ENCODE peak calls at places on chromosomes 16 and 17, in six cellular contexts. K is A549, O is WTC11, R is endothelial cell of umbilical vein, W is H1, Z is HepG2. N is an unnamed sample.

GRCh38 chr17:68318103-68318991 is 27.1 kb downstream of the ARSG start:
- DNase-seq in K (peak; percentile 53), O (no peak), R (no peak), W (no peak), Z (peak; percentile 87), N (no peak)

GRCh38 chr16:12024429-12024828 is 47.9 kb downstream of the SNX29 start:
- DNase-seq in K (no peak), O (no peak), R (no peak), W (no peak), Z (peak; percentile 86), N (no peak)

GRCh38 chr17:57874434-57875108 is 24.7 kb upstream of the MRPS23 start:
- DNase-seq in K (no peak), O (peak; percentile 89), R (peak; percentile 94), W (peak; percentile 64), Z (no peak), N (no peak)

GRCh38 chr16:17369441-17369951 is 101.3 kb downstream of the XYLT1 start:
- DNase-seq in K (no peak), O (no peak), R (peak; percentile 3), W (no peak), Z (no peak), N (no peak)

GRCh38 chr17:47763913-47764582 is 31.0 kb downstream of the TBX21 start:
- DNase-seq in K (no peak), O (no peak), R (no peak), W (no peak), Z (no peak), N (no peak)

GRCh38 chr17:43664096-43664495 is 2.4 kb upstream of the MEOX1 start:
- DNase-seq in K (no peak), O (no peak), R (no peak), W (no peak), Z (no peak), N (no peak)

GRCh38 chr16:83581082-83581481 is 226.7 kb upstream of the HSBP1 start:
- DNase-seq in K (no peak), O (no peak), R (no peak), W (no peak), Z (no peak), N (no peak)

GRCh38 chr17:33196883-33197282 is 96.2 kb downstream of the ASIC2 start:
- DNase-seq in K (no peak), O (no peak), R (no peak), W (no peak), Z (no peak), N (no peak)

GRCh38 chr16:3488801-3489200 is 6.5 kb downstream of the C16orf90 start:
- DNase-seq in K (no peak), O (no peak), R (no peak), W (no peak), Z (no peak), N (no peak)

GRCh38 chr17:40442392-40443195 is 656 bp upstream of the IGFBP4 start:
- DNase-seq in K (peak; percentile 73), O (no peak), R (peak; percentile 28), W (no peak), Z (no peak), N (peak; percentile 62)

GRCh38 chr17:73841431-73842060 is 197.3 kb upstream of the SDK2 start:
- DNase-seq in K (peak; percentile 60), O (peak; percentile 54), R (no peak), W (no peak), Z (peak; percentile 31), N (no peak)

GRCh38 chr17:66381701-66382362 is 79.4 kb downstream of the PRKCA start:
- DNase-seq in K (no peak), O (no peak), R (no peak), W (no peak), Z (no peak), N (no peak)

GRCh38 chr17:510223-510917 is 157.8 kb upstream of the RPH3AL start:
- DNase-seq in K (no peak), O (no peak), R (peak; percentile 31), W (no peak), Z (no peak), N (no peak)

GRCh38 chr16:8397223-8397622 is 193.1 kb downstream of the TMEM114 start:
- DNase-seq in K (no peak), O (no peak), R (no peak), W (no peak), Z (no peak), N (no peak)

GRCh38 chr16:35795361-35796029 is 2336.1 kb downstream of the TP53TG3F start:
- DNase-seq in K (no peak), O (no peak), R (no peak), W (no peak), Z (no peak), N (no peak)

GRCh38 chr16:61831351-61831933 is 204.8 kb downstream of the CDH8 start:
- DNase-seq in K (no peak), O (no peak), R (no peak), W (no peak), Z (no peak), N (no peak)

GRCh38 chr17:32827227-32827626 is 49.7 kb downstream of the MYO1D start:
- DNase-seq in K (no peak), O (no peak), R (no peak), W (no peak), Z (no peak), N (no peak)

GRCh38 chr17:71917715-71918114 is 203.1 kb upstream of the SOX9 start:
- DNase-seq in K (no peak), O (no peak), R (no peak), W (no peak), Z (no peak), N (no peak)

GRCh38 chr16:81775570-81775969 is 3.5 kb upstream of the PLCG2 start:
- DNase-seq in K (no peak), O (no peak), R (no peak), W (no peak), Z (no peak), N (no peak)

GRCh38 chr16:70470927-70471341 is 16.5 kb downstream of the FCSK start:
- DNase-seq in K (peak; percentile 65), O (peak; percentile 76), R (peak; percentile 18), W (no peak), Z (peak; percentile 61), N (peak; percentile 58)

GRCh38 chr17:64781013-64781392 is 118.9 kb upstream of the SMURF2 start:
- DNase-seq in K (no peak), O (no peak), R (no peak), W (no peak), Z (no peak), N (no peak)

GRCh38 chr16:57799619-57800212 is 2.6 kb downstream of the KIFC3 start:
- DNase-seq in K (no peak), O (no peak), R (no peak), W (no peak), Z (no peak), N (no peak)

GRCh38 chr17:57785032-57785431 is 39.9 kb upstream of the CCDC182 start:
- DNase-seq in K (no peak), O (no peak), R (no peak), W (no peak), Z (no peak), N (no peak)

GRCh38 chr17:68458260-68459029 is 1.1 kb upstream of the WIPI1 start:
- DNase-seq in K (no peak), O (no peak), R (no peak), W (no peak), Z (no peak), N (no peak)

GRCh38 chr17:39152134-39152884 is 872 bp upstream of the PLXDC1 start:
- DNase-seq in K (no peak), O (peak; percentile 40), R (no peak), W (no peak), Z (no peak), N (no peak)

GRCh38 chr17:13631541-13631940 is 29.8 kb upstream of the HS3ST3A1 start:
- DNase-seq in K (no peak), O (no peak), R (no peak), W (no peak), Z (no peak), N (no peak)

GRCh38 chr17:17109231-17109630 is 67.0 kb downstream of the MPRIP start:
- DNase-seq in K (peak; percentile 40), O (no peak), R (no peak), W (no peak), Z (no peak), N (no peak)

GRCh38 chr16:9446471-9447194 is 355.2 kb downstream of the HAPSTR1 start:
- DNase-seq in K (no peak), O (no peak), R (no peak), W (no peak), Z (no peak), N (no peak)

GRCh38 chr17:18009609-18010420 is 29.2 kb downstream of the ATPAF2 start:
- DNase-seq in K (no peak), O (no peak), R (no peak), W (no peak), Z (no peak), N (no peak)

GRCh38 chr16:70438325-70438982 is 446 bp downstream of the ST3GAL2 start:
- DNase-seq in K (no peak), O (peak; percentile 41), R (no peak), W (no peak), Z (no peak), N (peak; percentile 41)

GRCh38 chr17:78844301-78845005 is 3.8 kb upstream of the USP36 start:
- DNase-seq in K (no peak), O (no peak), R (peak; percentile 26), W (no peak), Z (no peak), N (no peak)

GRCh38 chr17:5365831-5366230 is 53.6 kb downstream of the NUP88 start:
- DNase-seq in K (no peak), O (no peak), R (no peak), W (no peak), Z (no peak), N (no peak)

GRCh38 chr17:4852504-4853075 is 19.4 kb downstream of the MINK1 start:
- DNase-seq in K (peak; percentile 56), O (no peak), R (peak; percentile 51), W (no peak), Z (peak; percentile 17), N (peak; percentile 29)

DNA sequence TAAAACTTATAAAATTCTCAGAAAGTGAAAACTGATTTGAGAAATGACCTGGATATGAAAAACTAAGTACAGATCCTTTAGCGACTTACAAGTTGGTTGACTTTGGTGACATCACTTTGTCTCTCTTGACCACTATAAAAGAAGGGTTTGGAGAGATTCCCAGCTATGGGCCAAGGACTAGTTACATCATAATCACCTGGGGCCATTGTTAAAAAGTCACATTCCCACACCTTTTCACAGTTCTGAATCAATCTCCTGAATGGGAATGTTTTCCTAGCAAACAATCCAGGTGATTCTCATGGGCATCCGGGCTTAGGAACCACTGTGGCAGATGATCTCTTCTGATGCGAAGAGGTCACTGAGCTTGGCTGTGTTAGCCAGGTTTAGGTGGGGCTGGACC is 620 bp upstream of the VWA3A start:
- DNase-seq in K (no peak), O (no peak), R (no peak), W (no peak), Z (no peak), N (no peak)
- TF ChIP-seq JUN in K (no peak), O (no peak), R (no peak), W (no peak), Z (no peak), N (no peak)

GRCh38 chr17:36128411-36128978 is 24.9 kb downstream of the CCL4 start:
- DNase-seq in K (no peak), O (no peak), R (no peak), W (no peak), Z (no peak), N (no peak)
- TF ChIP-seq JUN in K (no peak), O (no peak), R (no peak), W (no peak), Z (no peak), N (no peak)

GRCh38 chr17:81727324-81728031 is 15.4 kb downstream of the SLC25A10 start:
- DNase-seq in K (no peak), O (no peak), R (no peak), W (no peak), Z (peak; percentile 95), N (no peak)
- TF ChIP-seq JUN in K (no peak), O (no peak), R (no peak), W (no peak), Z (peak; percentile 91), N (no peak)

GRCh38 chr17:2707721-2708584 is 3.6 kb downstream of the CLUH start:
- DNase-seq in K (peak; percentile 61), O (peak; percentile 73), R (no peak), W (no peak), Z (peak; percentile 45), N (peak; percentile 34)
- TF ChIP-seq JUN in K (no peak), O (no peak), R (no peak), W (no peak), Z (no peak), N (no peak)